ENCODE peak calls at places on chromosome 21, in eight cellular contexts. N is CD8-positive, alpha-beta T cell; F is heart left ventricle; T is AG04450; R is fibroblast of pulmonary artery; M is endodermal cell; L is breast epithelium; Q is HL-60. Y is an unnamed sample.

GRCh38 chr21:36909901-36910561 is 56.4 kb downstream of the HLCS start:
- DNase-seq in F (no peak), L (no peak), M (no peak), T (peak; percentile 93), Q (peak; percentile 73), R (peak; percentile 99), N (no peak), Y (no peak)

GRCh38 chr21:44751799-44752636 is 40.6 kb upstream of the TSPEAR start:
- DNase-seq in N (no peak), L (no peak), T (no peak), M (no peak), Q (no peak), R (no peak), F (no peak), Y (no peak)

GRCh38 chr21:44392185-44392584 is 38.8 kb downstream of the TRPM2 start:
- DNase-seq in N (no peak), T (no peak), M (no peak), Q (no peak), R (no peak), L (no peak), F (no peak), Y (no peak)

GRCh38 chr21:37186983-37187382 is 80.2 kb downstream of the VPS26C start:
- DNase-seq in M (no peak), F (no peak), L (no peak), R (no peak), Q (no peak), T (no peak), N (no peak), Y (no peak)

GRCh38 chr21:14737922-14738321 is 191.8 kb upstream of the SAMSN1 start:
- DNase-seq in Q (peak; percentile 35), N (peak; percentile 11), R (peak; percentile 68), F (peak; percentile 12), L (no peak), M (no peak), T (no peak), Y (no peak)

GRCh38 chr21:44628707-44629391 is 2.0 kb downstream of the KRTAP10-9 start:
- DNase-seq in M (peak; percentile 34), L (no peak), N (no peak), T (no peak), F (no peak), R (no peak), Q (no peak), Y (peak; percentile 39)

GRCh38 chr21:35395728-35396127 is 346.6 kb upstream of the RUNX1 start:
- DNase-seq in T (no peak), Q (peak; percentile 7), F (no peak), R (peak; percentile 59), N (no peak), M (no peak), L (no peak), Y (no peak)

GRCh38 chr21:36155603-36156338 is 853 bp upstream of the DOP1B start:
- DNase-seq in F (no peak), Q (no peak), R (no peak), N (no peak), T (no peak), M (peak; percentile 68), L (peak; percentile 55), Y (peak; percentile 86)

GRCh38 chr21:17784604-17785402 is 34.4 kb downstream of the C21orf91 start:
- DNase-seq in N (no peak), R (no peak), L (no peak), T (no peak), F (no peak), Q (no peak), M (no peak), Y (no peak)

GRCh38 chr21:36718951-36719501 is 20.1 kb downstream of the SIM2 start:
- DNase-seq in F (no peak), Q (no peak), M (peak; percentile 48), T (no peak), N (no peak), L (peak; percentile 38), R (no peak), Y (peak; percentile 18)

GRCh38 chr21:42543106-42543847 is 29.6 kb downstream of the SLC37A1 start:
- DNase-seq in T (no peak), Q (no peak), N (no peak), M (no peak), L (no peak), F (no peak), R (no peak), Y (no peak)

GRCh38 chr21:42541618-42542017 is 28.0 kb downstream of the SLC37A1 start:
- DNase-seq in M (no peak), Q (no peak), L (no peak), T (no peak), N (no peak), R (no peak), F (no peak), Y (no peak)

GRCh38 chr21:42542596-42542995 is 28.9 kb downstream of the SLC37A1 start:
- DNase-seq in T (no peak), M (no peak), Q (no peak), R (no peak), N (no peak), L (no peak), F (no peak), Y (no peak)

GRCh38 chr21:42541174-42541573 is 27.5 kb downstream of the SLC37A1 start:
- DNase-seq in F (no peak), Q (no peak), R (no peak), T (no peak), L (no peak), M (no peak), N (no peak), Y (no peak)

DNA sequence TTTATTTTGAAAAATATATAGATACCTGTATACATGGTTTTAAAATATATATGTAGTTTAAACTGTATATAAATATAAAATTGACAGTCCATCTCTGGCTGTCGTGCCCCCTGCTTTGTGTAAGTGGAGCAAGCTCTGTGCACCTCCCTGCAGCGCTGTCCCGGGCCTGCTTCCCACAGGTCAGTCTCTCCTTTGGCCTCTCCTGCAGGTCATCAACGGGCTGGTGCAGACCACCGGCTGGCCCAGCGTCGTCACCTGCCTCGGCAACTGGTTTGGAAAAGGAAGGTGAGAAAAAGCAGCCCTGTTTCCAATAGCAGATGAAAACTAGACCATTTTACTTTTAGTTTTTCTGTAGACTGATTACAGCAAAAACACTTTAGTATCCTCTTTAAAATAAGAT is 28.5 kb downstream of the SLC37A1 start:
- DNase-seq in F (no peak), Q (no peak), L (no peak), R (no peak), T (no peak), N (no peak), M (no peak), Y (no peak)
- TF ChIP-seq CTCF in F (no peak), Q (no peak), L (no peak), R (no peak), T (no peak), N (no peak), M (no peak), Y (no peak)

GRCh38 chr21:33024278-33025103 is 1.2 kb upstream of the OLIG2 start:
- DNase-seq in N (no peak), M (peak; percentile 50), R (no peak), F (no peak), Q (no peak), L (no peak), T (no peak), Y (no peak)
- H3K4me3 ChIP-seq in N (peak overlapping the region; percentile 27), M (no peak overlapping the region), R (no peak overlapping the region), F (no peak overlapping the region), Q (no peak overlapping the region), L (no peak overlapping the region), T (no peak overlapping the region), Y (peak overlapping the region; percentile 13)

GRCh38 chr21:32364801-32365200 is 28.0 kb downstream of the URB1 start:
- DNase-seq in R (no peak), T (no peak), F (no peak), M (no peak), N (no peak), L (no peak), Q (no peak), Y (no peak)
- TF ChIP-seq CTCF in R (no peak), T (no peak), F (no peak), M (peak; percentile 36), N (no peak), L (no peak), Q (no peak), Y (no peak)

DNA sequence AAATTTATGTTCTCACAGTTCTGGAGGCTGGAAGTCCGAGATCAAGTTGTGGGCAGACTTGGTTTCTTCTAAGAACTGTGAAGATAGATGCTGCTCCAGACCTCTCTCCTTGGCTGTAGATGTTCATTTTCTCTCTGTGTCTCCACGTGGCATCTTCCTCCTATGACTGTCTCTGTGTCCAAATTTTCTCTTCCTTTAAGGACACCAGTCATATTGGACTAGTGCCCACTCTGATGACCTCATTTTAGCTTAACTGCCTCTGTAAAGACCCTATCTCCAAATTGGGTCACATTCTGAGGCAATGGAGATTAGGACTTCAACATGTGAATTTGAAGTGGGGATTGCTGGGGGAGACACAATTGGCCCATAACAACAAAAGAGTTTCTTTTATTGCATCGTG is 125.3 kb upstream of the ETS2 start:
- DNase-seq in T (no peak), M (no peak), Q (no peak), N (no peak), R (no peak), F (no peak), L (no peak), Y (no peak)
- H3K4me3 ChIP-seq in T (no peak overlapping the region), M (no peak overlapping the region), Q (no peak overlapping the region), N (no peak overlapping the region), R (no peak overlapping the region), F (no peak overlapping the region), L (no peak overlapping the region), Y (no peak overlapping the region)

DNA sequence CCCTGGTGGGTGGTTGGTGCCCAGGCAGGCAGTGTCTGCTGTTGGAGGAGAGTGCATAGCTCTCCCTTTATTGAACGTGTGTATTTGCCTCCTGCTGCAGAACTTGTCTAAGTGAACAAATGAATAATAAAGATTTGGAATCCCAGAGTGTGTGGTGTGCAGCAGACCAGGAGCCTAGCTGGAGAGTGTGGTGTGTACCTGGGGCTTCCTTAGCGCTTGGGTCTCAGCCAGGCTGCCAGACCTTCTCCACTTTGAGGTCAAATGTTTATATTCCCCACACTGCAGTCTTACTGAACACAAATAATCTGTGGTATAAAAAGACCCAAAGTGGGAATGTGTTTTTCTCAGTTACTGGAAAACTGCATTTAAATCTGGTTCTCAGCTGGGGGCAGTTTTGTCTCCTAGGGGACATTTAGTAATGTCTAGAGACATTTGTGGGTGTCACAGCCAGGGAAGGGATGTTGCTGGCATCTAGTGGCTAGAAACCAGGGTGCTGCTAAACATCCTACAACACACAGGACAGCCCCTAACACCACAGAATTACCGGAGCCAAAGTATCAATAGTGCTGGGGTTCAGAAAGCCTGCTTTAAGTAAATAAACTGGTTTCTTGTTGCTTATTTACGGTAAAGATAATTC is 23.6 kb downstream of the SLC37A1 start:
- DNase-seq in N (no peak), R (peak; percentile 16), T (no peak), Q (no peak), M (no peak), F (no peak), L (no peak), Y (peak; percentile 6)
- TF ChIP-seq CTCF in N (no peak), R (peak; percentile 26), T (no peak), Q (no peak), M (peak; percentile 64), F (no peak), L (peak; percentile 8), Y (no peak)

DNA sequence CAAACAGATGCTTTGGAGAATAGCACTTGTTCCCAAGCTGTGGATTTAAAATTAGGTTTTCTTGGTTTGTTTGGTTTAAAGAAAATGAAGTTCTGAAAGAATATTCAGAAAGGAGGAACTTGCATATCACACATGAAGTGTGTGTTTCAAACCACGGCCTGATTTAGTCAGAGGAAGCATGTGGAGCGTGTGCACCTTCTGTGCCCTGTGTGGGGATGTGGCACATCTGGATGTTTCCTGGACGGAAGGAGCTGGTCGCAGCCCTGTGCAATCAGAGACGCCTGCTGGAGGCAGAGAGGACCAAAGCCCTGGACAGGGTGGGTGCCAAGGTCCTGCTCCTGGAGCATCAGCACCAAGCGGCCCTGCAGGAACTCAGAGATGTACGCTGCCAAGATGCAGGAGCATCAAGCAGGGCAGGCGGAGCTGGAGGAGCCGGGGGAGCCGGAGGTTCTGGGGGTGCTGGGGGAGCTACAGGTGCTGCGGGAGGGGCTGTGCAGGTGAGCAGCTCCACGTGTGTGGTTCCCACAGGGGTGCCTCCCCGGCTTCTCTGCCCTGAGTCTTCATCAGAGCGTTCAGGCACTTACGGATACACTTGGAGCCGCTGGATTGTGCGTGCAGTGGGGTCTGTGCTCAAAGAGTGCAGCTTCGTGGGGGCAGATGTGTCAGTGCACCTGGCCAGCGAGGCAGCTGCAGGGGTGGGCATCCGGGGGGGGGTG is 45.7 kb downstream of the PCNT start:
- DNase-seq in N (no peak), R (no peak), M (no peak), L (no peak), F (no peak), T (no peak), Q (peak; percentile 36), Y (no peak)
- H3K4me3 ChIP-seq in N (no peak overlapping the region), R (no peak overlapping the region), M (no peak overlapping the region), L (no peak overlapping the region), F (no peak overlapping the region), T (no peak overlapping the region), Q (no peak overlapping the region), Y (no peak overlapping the region)

Y was measured in left lung.